ENCODE peak calls at places on chromosomes 6 and 20, in four cellular contexts. One of them, this sample, is unnamed.

GRCh38 chr20:39706089-39706721 is 744.1 kb downstream of the DHX35 start:
- DNase-seq in ovary: no peak
- DNase-seq in cardiac muscle cell: no peak
- DNase-seq in breast epithelium: no peak
- DNase-seq in this sample: no peak

GRCh38 chr6:136073216-136073615 is 176.9 kb downstream of the MTFR2 start:
- DNase-seq in breast epithelium: no peak
- DNase-seq in ovary: no peak
- DNase-seq in cardiac muscle cell: no peak
- DNase-seq in this sample: no peak

GRCh38 chr20:57030611-57031600 is 235.5 kb downstream of the BMP7 start:
- DNase-seq in cardiac muscle cell: peak; percentile 18
- DNase-seq in ovary: no peak
- DNase-seq in breast epithelium: no peak
- DNase-seq in this sample: no peak

GRCh38 chr6:166274739-166275370 is 33.3 kb downstream of the PRR18 start:
- DNase-seq in ovary: no peak
- DNase-seq in cardiac muscle cell: no peak
- DNase-seq in breast epithelium: no peak
- DNase-seq in this sample: no peak

GRCh38 chr6:128098000-128098581 is 197.2 kb upstream of the THEMIS start:
- DNase-seq in breast epithelium: no peak
- DNase-seq in ovary: no peak
- DNase-seq in cardiac muscle cell: no peak
- DNase-seq in this sample: no peak

GRCh38 chr6:128696651-128697391 is 176.4 kb upstream of the PTPRK start:
- DNase-seq in ovary: no peak
- DNase-seq in cardiac muscle cell: no peak
- DNase-seq in breast epithelium: no peak
- DNase-seq in this sample: no peak

GRCh38 chr6:152063170-152063921 is 255.9 kb downstream of the ESR1 start:
- DNase-seq in ovary: peak; percentile 27
- DNase-seq in cardiac muscle cell: no peak
- DNase-seq in breast epithelium: no peak
- DNase-seq in this sample: no peak

GRCh38 chr6:77430506-77430905 is 32.8 kb downstream of the HTR1B start:
- DNase-seq in breast epithelium: no peak
- DNase-seq in ovary: no peak
- DNase-seq in cardiac muscle cell: no peak
- DNase-seq in this sample: no peak

GRCh38 chr20:46121531-46121930 is 3.4 kb downstream of the CD40 start:
- DNase-seq in cardiac muscle cell: no peak
- DNase-seq in breast epithelium: no peak
- DNase-seq in ovary: no peak
- DNase-seq in this sample: no peak

GRCh38 chr6:75481936-75482593 is 11.5 kb downstream of the FILIP1 start:
- DNase-seq in ovary: no peak
- DNase-seq in cardiac muscle cell: no peak
- DNase-seq in breast epithelium: no peak
- DNase-seq in this sample: no peak

GRCh38 chr6:7747901-7748504 is 22.1 kb downstream of the BMP6 start:
- DNase-seq in cardiac muscle cell: no peak
- DNase-seq in breast epithelium: no peak
- DNase-seq in ovary: no peak
- DNase-seq in this sample: no peak

GRCh38 chr20:5480824-5481600 is 164.3 kb upstream of the PROKR2 start:
- DNase-seq in ovary: no peak
- DNase-seq in breast epithelium: no peak
- DNase-seq in cardiac muscle cell: no peak
- DNase-seq in this sample: no peak

GRCh38 chr20:58014628-58015315 is 213.7 kb downstream of the ANKRD60 start:
- DNase-seq in ovary: no peak
- DNase-seq in breast epithelium: peak; percentile 13
- DNase-seq in cardiac muscle cell: no peak
- DNase-seq in this sample: no peak

GRCh38 chr6:33787954-33788693 is 806 bp downstream of the LEMD2 start:
- DNase-seq in breast epithelium: peak; percentile 64
- DNase-seq in cardiac muscle cell: peak; percentile 75
- DNase-seq in ovary: peak; percentile 75
- DNase-seq in this sample: peak; percentile 74

GRCh38 chr6:5172057-5172683 is 87.0 kb downstream of the PPP1R3G start:
- DNase-seq in cardiac muscle cell: no peak
- DNase-seq in ovary: no peak
- DNase-seq in breast epithelium: no peak
- DNase-seq in this sample: no peak

GRCh38 chr20:12916699-12917098 is 92.1 kb upstream of the SPTLC3 start:
- DNase-seq in breast epithelium: no peak
- DNase-seq in ovary: no peak
- DNase-seq in cardiac muscle cell: no peak
- DNase-seq in this sample: no peak

GRCh38 chr6:53717571-53717970 is 52.0 kb upstream of the KLHL31 start:
- DNase-seq in cardiac muscle cell: no peak
- DNase-seq in ovary: no peak
- DNase-seq in breast epithelium: no peak
- DNase-seq in this sample: no peak

GRCh38 chr6:147180926-147181325 is 23.3 kb upstream of the STXBP5 start:
- DNase-seq in breast epithelium: no peak
- DNase-seq in ovary: no peak
- DNase-seq in cardiac muscle cell: no peak
- DNase-seq in this sample: no peak

GRCh38 chr6:558089-558488 is 98.8 kb downstream of the HUS1B start:
- DNase-seq in breast epithelium: no peak
- DNase-seq in cardiac muscle cell: no peak
- DNase-seq in ovary: no peak
- DNase-seq in this sample: no peak

GRCh38 chr6:28525496-28526039 is at the start of gene GPX5:
- DNase-seq in cardiac muscle cell: no peak
- DNase-seq in breast epithelium: no peak
- DNase-seq in ovary: no peak
- DNase-seq in this sample: no peak

GRCh38 chr6:134593442-134593841 is 275.5 kb upstream of the SGK1 start:
- DNase-seq in cardiac muscle cell: no peak
- DNase-seq in breast epithelium: no peak
- DNase-seq in ovary: no peak
- DNase-seq in this sample: no peak

GRCh38 chr6:135221505-135221904 is 40.4 kb downstream of the MYB start:
- DNase-seq in cardiac muscle cell: no peak
- DNase-seq in ovary: no peak
- DNase-seq in breast epithelium: no peak
- DNase-seq in this sample: no peak

GRCh38 chr6:14380421-14380820 is 262.8 kb downstream of the CD83 start:
- DNase-seq in cardiac muscle cell: no peak
- DNase-seq in breast epithelium: no peak
- DNase-seq in ovary: no peak
- DNase-seq in this sample: no peak

GRCh38 chr6:46626228-46626909 is 26.2 kb downstream of the CYP39A1 start:
- DNase-seq in ovary: no peak
- DNase-seq in cardiac muscle cell: peak; percentile 44
- DNase-seq in breast epithelium: no peak
- DNase-seq in this sample: no peak

GRCh38 chr20:63080811-63081210 is 74.0 kb upstream of the BHLHE23 start:
- DNase-seq in breast epithelium: no peak
- DNase-seq in cardiac muscle cell: no peak
- DNase-seq in ovary: no peak
- DNase-seq in this sample: no peak

GRCh38 chr20:41353530-41353929 is 12.9 kb downstream of the LPIN3 start:
- DNase-seq in cardiac muscle cell: no peak
- DNase-seq in breast epithelium: no peak
- DNase-seq in ovary: no peak
- DNase-seq in this sample: no peak

GRCh38 chr20:16803965-16804792 is 56.0 kb downstream of the OTOR start:
- DNase-seq in cardiac muscle cell: peak; percentile 71
- DNase-seq in breast epithelium: no peak
- DNase-seq in ovary: peak; percentile 57
- DNase-seq in this sample: no peak

GRCh38 chr6:37115236-37115894 is 54.6 kb upstream of the PIM1 start:
- DNase-seq in cardiac muscle cell: no peak
- DNase-seq in ovary: no peak
- DNase-seq in breast epithelium: no peak
- DNase-seq in this sample: no peak

GRCh38 chr6:22306741-22307466 is 10.1 kb upstream of the PRL start:
- DNase-seq in cardiac muscle cell: no peak
- DNase-seq in breast epithelium: no peak
- DNase-seq in ovary: no peak
- DNase-seq in this sample: no peak

GRCh38 chr6:32176476-32177181 is 745 bp upstream of the AGPAT1 start:
- DNase-seq in ovary: no peak
- DNase-seq in cardiac muscle cell: no peak
- DNase-seq in breast epithelium: no peak
- DNase-seq in this sample: no peak

GRCh38 chr6:13030421-13030820 is 297.9 kb downstream of the TBC1D7 start:
- DNase-seq in ovary: no peak
- DNase-seq in cardiac muscle cell: no peak
- DNase-seq in breast epithelium: no peak
- DNase-seq in this sample: no peak

GRCh38 chr6:1487239-1487638 is 97.9 kb downstream of the FOXF2 start:
- DNase-seq in breast epithelium: no peak
- DNase-seq in ovary: no peak
- DNase-seq in cardiac muscle cell: no peak
- DNase-seq in this sample: no peak

GRCh38 chr6:166862287-166862977 is 93.9 kb downstream of the RNASET2 start:
- DNase-seq in cardiac muscle cell: peak; percentile 70
- DNase-seq in ovary: no peak
- DNase-seq in breast epithelium: no peak
- DNase-seq in this sample: peak; percentile 26

GRCh38 chr6:140566706-140567330 is 1192.4 kb upstream of the CITED2 start:
- DNase-seq in ovary: no peak
- DNase-seq in cardiac muscle cell: peak; percentile 62
- DNase-seq in breast epithelium: no peak
- DNase-seq in this sample: no peak

GRCh38 chr6:3231213-3232016 is 4.0 kb upstream of the TUBB2B start:
- DNase-seq in breast epithelium: peak; percentile 65
- DNase-seq in ovary: peak; percentile 73
- DNase-seq in cardiac muscle cell: peak; percentile 81
- DNase-seq in this sample: no peak

GRCh38 chr6:3230275-3231212 is 3.1 kb upstream of the TUBB2B start:
- DNase-seq in cardiac muscle cell: peak; percentile 43
- DNase-seq in ovary: no peak
- DNase-seq in breast epithelium: no peak
- DNase-seq in this sample: no peak

GRCh38 chr6:3228046-3228671 is 706 bp upstream of the TUBB2B start:
- DNase-seq in cardiac muscle cell: no peak
- DNase-seq in ovary: no peak
- DNase-seq in breast epithelium: no peak
- DNase-seq in this sample: no peak

GRCh38 chr6:3228791-3229565 is 1.5 kb upstream of the TUBB2B start:
- DNase-seq in cardiac muscle cell: peak; percentile 53
- DNase-seq in breast epithelium: no peak
- DNase-seq in ovary: no peak
- DNase-seq in this sample: no peak

DNA sequence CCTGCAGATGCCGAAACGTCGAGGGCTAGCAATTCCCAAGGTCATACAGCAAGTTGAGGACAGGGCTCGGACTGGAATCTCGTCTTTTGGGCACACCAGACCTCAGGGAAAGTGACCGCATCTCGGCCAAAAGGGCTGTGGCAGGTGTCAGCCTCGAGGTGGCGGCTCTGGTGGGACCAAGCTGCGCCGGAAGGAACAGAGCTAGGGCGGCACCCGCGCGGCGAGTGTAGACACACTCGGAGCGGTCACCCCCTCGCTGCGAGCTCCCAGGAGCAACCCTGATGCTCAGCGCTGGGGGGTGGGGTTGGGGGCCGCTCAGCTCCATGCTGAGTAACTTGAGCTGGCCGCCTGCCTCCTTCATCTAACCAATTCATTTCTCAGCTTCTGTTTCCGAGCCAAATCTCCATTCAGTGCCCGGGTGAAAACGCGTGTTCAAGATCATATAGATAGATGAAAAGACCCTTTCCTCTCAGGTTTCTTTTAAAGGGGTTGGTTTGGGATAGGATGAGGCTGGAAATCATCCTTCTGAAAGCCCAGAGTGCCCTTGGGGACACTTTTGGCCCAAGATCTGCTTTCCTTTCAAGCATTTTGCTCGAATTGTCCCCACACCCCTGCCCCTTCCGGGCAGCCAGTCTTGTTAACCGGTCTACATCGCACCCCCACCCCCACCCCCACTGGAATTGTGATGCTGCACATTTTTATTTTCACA is 2.3 kb upstream of the TUBB2B start:
- DNase-seq in cardiac muscle cell: peak; percentile 46
- DNase-seq in breast epithelium: no peak
- DNase-seq in ovary: no peak
- DNase-seq in this sample: no peak
- TF ChIP-seq CTCF in cardiac muscle cell: no peak
- TF ChIP-seq CTCF in breast epithelium: no peak
- TF ChIP-seq CTCF in ovary: no peak
- TF ChIP-seq CTCF in this sample: no peak

DNA sequence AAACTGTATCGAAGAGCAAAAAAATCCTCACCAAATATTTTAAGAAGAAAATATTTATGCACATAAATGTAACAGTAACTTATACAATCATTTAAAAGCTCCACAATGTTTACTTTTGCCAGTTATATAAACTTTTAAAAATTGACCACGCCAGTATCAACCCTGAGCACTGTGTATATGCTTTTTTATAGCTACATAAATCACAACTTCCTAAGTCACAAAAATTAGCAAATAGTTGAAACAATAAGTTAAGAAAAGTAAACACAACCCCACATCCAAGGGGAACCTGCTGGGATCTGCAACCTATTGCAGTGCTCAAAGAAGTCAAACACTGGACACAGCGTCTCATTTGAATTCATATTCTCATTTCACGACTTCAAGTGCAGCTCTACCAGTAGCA is 89.8 kb upstream of the DST start:
- DNase-seq in breast epithelium: no peak
- DNase-seq in cardiac muscle cell: no peak
- DNase-seq in ovary: no peak
- DNase-seq in this sample: no peak
- H3K27ac ChIP-seq in breast epithelium: no peak overlapping the region
- H3K27ac ChIP-seq in cardiac muscle cell: no peak overlapping the region
- H3K27ac ChIP-seq in ovary: peak overlapping the region; percentile 10
- H3K27ac ChIP-seq in this sample: no peak overlapping the region

DNA sequence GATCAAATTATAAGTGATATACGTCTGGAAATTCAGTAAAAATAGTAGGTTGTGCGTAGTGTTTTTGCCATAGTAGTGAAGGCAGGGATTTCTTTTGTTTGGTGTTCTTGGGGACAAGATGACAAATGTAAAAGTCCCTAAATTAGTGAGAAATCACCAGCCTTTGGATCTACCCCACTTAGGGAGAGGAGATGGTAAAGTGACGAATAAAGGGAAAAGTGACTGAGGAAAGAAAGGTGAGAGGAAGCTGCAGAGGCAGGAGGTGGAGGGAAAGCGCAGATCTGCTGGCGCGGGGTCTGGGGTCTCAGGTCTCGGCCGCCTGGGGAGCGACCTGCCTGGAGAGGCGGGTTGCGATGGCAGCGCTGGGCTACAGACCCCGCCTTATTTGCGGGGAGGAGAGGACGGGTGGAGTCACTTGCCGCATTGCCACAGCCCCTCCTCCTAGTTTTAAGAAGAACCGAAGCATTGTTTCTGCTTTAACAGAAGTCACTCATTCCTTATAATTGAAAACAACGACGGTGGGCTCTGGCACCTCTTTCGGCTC is 3.4 kb upstream of the LIN28B start:
- DNase-seq in ovary: no peak
- DNase-seq in breast epithelium: no peak
- DNase-seq in cardiac muscle cell: peak; percentile 74
- DNase-seq in this sample: no peak
- H3K4me1 ChIP-seq in ovary: no peaks in the 10 kb centered on the region
- H3K4me1 ChIP-seq in breast epithelium: no peaks in the 10 kb centered on the region
- H3K4me1 ChIP-seq in cardiac muscle cell: peaks cover 15% of the 10 kb centered on the region
- H3K4me1 ChIP-seq in this sample: no peaks in the 10 kb centered on the region

GRCh38 chr6:111032493-111033140 is 50.8 kb downstream of the RPF2 start:
- DNase-seq in cardiac muscle cell: peak; percentile 83
- DNase-seq in ovary: no peak
- DNase-seq in breast epithelium: no peak
- DNase-seq in this sample: no peak
- TF ChIP-seq CTCF in cardiac muscle cell: peak; percentile 22
- TF ChIP-seq CTCF in ovary: no peak
- TF ChIP-seq CTCF in breast epithelium: no peak
- TF ChIP-seq CTCF in this sample: no peak

This sample was measured in CD8-positive, alpha-beta T cell.